ENCODE peak calls at places on chromosome 3, in five cellular contexts. M is stomach, Y is fibroblast of lung, H is fibroblast of the aortic adventitia, N is mucosa of descending colon. Z is an unnamed sample.

GRCh38 chr3:50567011-50567385 is 549 bp downstream of the C3orf18 start:
- DNase-seq in M (no peak), Y (no peak), H (no peak), N (no peak), Z (no peak)

GRCh38 chr3:169327969-169328368 is 335.5 kb downstream of the MECOM start:
- DNase-seq in M (no peak), Y (no peak), H (no peak), N (no peak), Z (no peak)

GRCh38 chr3:72255736-72256559 is 471.0 kb upstream of the PROK2 start:
- DNase-seq in M (peak; percentile 85), Y (no peak), H (no peak), N (peak; percentile 87), Z (peak; percentile 26)

GRCh38 chr3:74314696-74315095 is 299.8 kb downstream of the CNTN3 start:
- DNase-seq in M (no peak), Y (no peak), H (no peak), N (no peak), Z (no peak)

GRCh38 chr3:194105292-194105691 is 30.7 kb upstream of the HES1 start:
- DNase-seq in M (no peak), Y (no peak), H (no peak), N (no peak), Z (no peak)

GRCh38 chr3:117523407-117523806 is 813.8 kb downstream of the TUSC7 start:
- DNase-seq in M (no peak), Y (no peak), H (no peak), N (no peak), Z (no peak)

GRCh38 chr3:58332575-58333179 is at the start of gene PXK:
- DNase-seq in M (peak; percentile 87), Y (peak; percentile 77), H (peak; percentile 68), N (peak; percentile 87), Z (peak; percentile 80)

GRCh38 chr3:100796556-100796955 is 87.3 kb downstream of the TFG start:
- DNase-seq in M (no peak), Y (peak; percentile 39), H (peak; percentile 47), N (no peak), Z (peak; percentile 63)

GRCh38 chr3:107431048-107431297 is 53.7 kb downstream of the CCDC54 start:
- DNase-seq in M (no peak), Y (no peak), H (no peak), N (peak; percentile 68), Z (no peak)

GRCh38 chr3:1404270-1404669 is 311.4 kb downstream of the CNTN6 start:
- DNase-seq in M (peak; percentile 46), Y (peak; percentile 72), H (no peak), N (no peak), Z (peak; percentile 54)

GRCh38 chr3:146375214-146375613 is 94.1 kb downstream of the PLSCR2 start:
- DNase-seq in M (no peak), Y (peak; percentile 83), H (peak; percentile 45), N (no peak), Z (no peak)

GRCh38 chr3:124591699-124592098 is 138.6 kb upstream of the UMPS start:
- DNase-seq in M (no peak), Y (no peak), H (no peak), N (no peak), Z (no peak)

GRCh38 chr3:42529463-42529862 is 27.0 kb downstream of the VIPR1 start:
- DNase-seq in M (no peak), Y (no peak), H (no peak), N (no peak), Z (no peak)

DNA sequence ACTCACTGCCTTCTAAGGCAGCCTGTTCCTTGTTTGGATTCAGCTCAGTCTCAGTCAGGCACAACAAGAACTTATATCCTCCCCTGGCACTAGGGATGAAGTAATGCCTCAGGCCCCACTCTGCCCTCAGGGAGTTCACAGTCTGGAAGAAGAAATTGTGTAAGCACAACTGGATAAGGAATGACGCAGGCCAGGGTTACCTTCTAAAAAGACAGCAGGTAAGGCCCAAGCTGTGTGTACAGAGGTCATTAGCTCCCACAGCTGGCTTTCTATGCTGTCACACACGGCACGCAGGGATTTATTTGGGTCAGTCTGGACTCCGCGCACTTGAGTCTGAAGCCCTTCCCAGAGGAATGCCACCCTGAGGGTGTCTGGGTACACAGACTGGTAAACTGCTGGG is 82.9 kb downstream of the IQSEC1 start:
- DNase-seq in M (no peak), Y (no peak), H (no peak), N (no peak), Z (no peak)
- TF ChIP-seq CTCF in M (no peak), Y (no peak), H (no peak), N (no peak), Z (no peak)

DNA sequence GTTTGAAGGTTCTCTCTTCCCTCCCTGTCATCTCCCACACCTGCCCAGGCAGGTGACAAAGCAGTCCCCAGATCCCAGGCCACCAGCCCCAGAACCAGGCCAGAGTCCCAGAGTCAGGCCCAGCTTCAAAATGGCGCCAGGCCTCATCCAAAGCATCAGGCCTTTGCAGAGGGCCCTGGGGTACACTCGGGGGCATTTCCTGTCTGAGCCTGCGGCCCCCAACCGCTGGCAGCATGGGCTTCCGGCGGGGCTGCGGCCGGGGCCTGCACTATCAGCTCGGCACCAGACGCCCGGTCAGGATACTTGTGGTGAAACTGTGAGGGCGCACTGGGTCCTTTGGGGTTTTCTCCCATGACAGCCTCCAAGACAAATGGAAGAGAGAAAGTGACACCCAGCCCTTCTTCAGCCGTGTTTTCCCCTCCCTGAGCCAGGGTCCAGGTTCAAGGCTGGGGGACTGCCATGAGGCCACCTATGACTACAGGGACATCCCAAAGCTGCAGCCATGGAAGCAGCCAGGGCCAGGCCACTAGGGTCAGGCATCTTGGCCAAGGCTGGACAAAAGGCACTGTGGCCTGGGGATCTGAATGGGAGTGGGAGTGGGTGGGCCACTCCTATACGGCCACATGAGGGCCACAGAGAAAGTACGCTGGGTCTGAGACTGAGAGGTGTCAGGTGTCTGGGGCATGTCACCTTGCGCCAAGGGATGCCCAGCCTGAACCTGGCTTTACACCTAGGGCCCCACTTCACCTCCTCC is 33.9 kb downstream of the RPN1 start:
- DNase-seq in M (no peak), Y (no peak), H (no peak), N (no peak), Z (no peak)
- H3K4me3 ChIP-seq in M (peak overlapping the region; percentile 77), Y (no peak overlapping the region), H (peak overlapping the region; percentile 88), N (no peak overlapping the region), Z (no peak overlapping the region)

GRCh38 chr3:139327231-139327630 is 16.6 kb upstream of the MRPS22 start:
- DNase-seq in M (no peak), Y (no peak), H (no peak), N (no peak), Z (no peak)
- TF ChIP-seq CTCF in M (no peak), Y (no peak), H (no peak), N (no peak), Z (no peak)

GRCh38 chr3:69368129-69368741 is 17.7 kb downstream of the FRMD4B start:
- DNase-seq in M (no peak), Y (no peak), H (no peak), N (no peak), Z (no peak)

GRCh38 chr3:69364354-69364753 is 21.5 kb downstream of the FRMD4B start:
- DNase-seq in M (no peak), Y (no peak), H (no peak), N (no peak), Z (no peak)

GRCh38 chr3:69370945-69371301 is 15.0 kb downstream of the FRMD4B start:
- DNase-seq in M (no peak), Y (peak; percentile 22), H (no peak), N (no peak), Z (no peak)

GRCh38 chr3:69367586-69367985 is 18.3 kb downstream of the FRMD4B start:
- DNase-seq in M (no peak), Y (no peak), H (no peak), N (no peak), Z (no peak)

GRCh38 chr3:69370156-69370944 is 15.5 kb downstream of the FRMD4B start:
- DNase-seq in M (peak; percentile 74), Y (no peak), H (no peak), N (peak; percentile 90), Z (no peak)
- H3K4me3 ChIP-seq in M (no peak overlapping the region), Y (no peak overlapping the region), H (no peak overlapping the region), N (no peak overlapping the region), Z (no peak overlapping the region)

GRCh38 chr3:181948286-181948685 is 236.6 kb downstream of the SOX2 start:
- DNase-seq in M (no peak), Y (no peak), H (no peak), N (no peak), Z (no peak)
- TF ChIP-seq CTCF in M (no peak), Y (no peak), H (no peak), N (no peak), Z (no peak)

DNA sequence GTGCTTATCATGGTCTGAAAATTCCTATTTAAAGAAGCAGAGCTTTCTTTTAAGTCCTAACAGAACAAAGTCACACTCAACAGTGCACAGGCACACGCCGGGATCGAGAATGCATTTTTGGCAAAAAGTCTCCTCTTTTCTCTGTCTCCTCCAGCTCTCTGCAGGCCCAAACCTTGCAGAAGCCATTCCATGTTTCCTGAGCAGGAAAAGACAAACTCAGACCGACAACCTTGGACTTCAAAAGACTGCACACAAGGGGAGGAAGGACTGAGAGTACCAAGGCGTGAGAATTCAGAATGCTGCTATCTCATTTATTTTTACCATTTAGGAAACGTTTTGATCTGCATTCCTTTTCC is 71.8 kb downstream of the CCNL1 start:
- DNase-seq in M (no peak), Y (no peak), H (no peak), N (no peak), Z (no peak)
- H3K4me3 ChIP-seq in M (peak overlapping the region; percentile 57), Y (peak overlapping the region; percentile 35), H (peak overlapping the region; percentile 66), N (no peak overlapping the region), Z (peak overlapping the region; percentile 65)

GRCh38 chr3:159817136-159817535 is 171.5 kb upstream of the IL12A start:
- DNase-seq in M (no peak), Y (no peak), H (no peak), N (no peak), Z (no peak)

GRCh38 chr3:159818997-159819500 is 169.6 kb upstream of the IL12A start:
- DNase-seq in M (no peak), Y (no peak), H (no peak), N (no peak), Z (no peak)

GRCh38 chr3:159819676-159820075 is 169.0 kb upstream of the IL12A start:
- DNase-seq in M (no peak), Y (no peak), H (no peak), N (no peak), Z (no peak)

GRCh38 chr3:159817571-159817970 is 171.1 kb upstream of the IL12A start:
- DNase-seq in M (no peak), Y (no peak), H (no peak), N (no peak), Z (no peak)

DNA sequence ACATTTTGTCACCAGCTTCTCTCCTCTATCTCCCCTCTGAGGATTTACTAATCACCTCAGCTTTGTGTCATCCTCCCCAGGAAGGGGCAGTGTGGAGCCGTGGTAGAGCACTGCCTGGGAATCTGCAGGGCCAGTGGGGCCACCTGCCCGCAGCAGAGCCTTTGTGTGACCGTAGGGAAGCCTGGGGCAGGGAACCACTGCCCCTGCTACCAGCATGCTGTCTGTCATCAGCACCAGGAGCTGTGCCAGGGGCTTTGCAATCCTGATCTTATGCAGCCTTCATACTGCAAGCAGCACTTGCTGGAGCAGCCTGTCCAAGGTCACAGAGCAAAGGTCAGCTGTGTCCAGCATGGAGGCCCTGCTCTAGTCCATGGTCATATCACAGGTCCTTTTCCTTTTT is 170.2 kb upstream of the IL12A start:
- DNase-seq in M (no peak), Y (no peak), H (no peak), N (no peak), Z (no peak)
- TF ChIP-seq CTCF in M (no peak), Y (no peak), H (no peak), N (no peak), Z (peak; percentile 33)

Z was measured in choroid plexus epithelial cell.